ENCODE peak calls at places on chromosomes 4 and X, in six cellular contexts. L, Z, O, K, W and D are unnamed samples.

GRCh38 chrX:75303795-75304194 is 29.9 kb downstream of the UPRT start:
- DNase-seq in K (peak; percentile 86), O (no peak), Z (peak; percentile 49), L (peak; percentile 25), W (no peak), D (peak; percentile 44)

GRCh38 chr4:133550436-133550835 is 401.3 kb downstream of the PCDH10 start:
- DNase-seq in O (no peak), K (no peak), Z (no peak), L (no peak), W (no peak), D (no peak)

GRCh38 chr4:92735025-92735665 is 431.4 kb downstream of the GRID2 start:
- DNase-seq in O (no peak), W (no peak), K (no peak), Z (no peak), L (no peak), D (no peak)

GRCh38 chrX:155544886-155545285 is 67.9 kb downstream of the TMLHE start:
- DNase-seq in K (peak; percentile 32), O (no peak), L (no peak), Z (no peak), W (no peak), D (no peak)

GRCh38 chr4:95092762-95093161 is 335.0 kb downstream of the BMPR1B start:
- DNase-seq in O (no peak), W (no peak), L (no peak), Z (no peak), K (peak; percentile 14), D (peak; percentile 2)

GRCh38 chr4:11495818-11496217 is 67.1 kb upstream of the HS3ST1 start:
- DNase-seq in W (no peak), L (no peak), K (no peak), O (no peak), Z (no peak), D (no peak)

GRCh38 chrX:8868070-8868795 is 67.0 kb upstream of the FAM9A start:
- DNase-seq in O (no peak), K (peak; percentile 52), Z (peak; percentile 75), L (peak; percentile 74), W (no peak), D (peak; percentile 87)

GRCh38 chr4:123785515-123785914 is 388.9 kb downstream of the SPRY1 start:
- DNase-seq in K (peak; percentile 90), W (no peak), L (peak; percentile 97), O (no peak), Z (peak; percentile 78), D (peak; percentile 97)

GRCh38 chr4:107050525-107051135 is 14.5 kb upstream of the DKK2 start:
- DNase-seq in K (no peak), O (no peak), W (no peak), Z (peak; percentile 17), L (no peak), D (peak; percentile 44)

GRCh38 chrX:16606142-16606720 is 43.7 kb upstream of the S100G start:
- DNase-seq in O (no peak), Z (no peak), L (no peak), W (no peak), K (no peak), D (no peak)

GRCh38 chrX:137427061-137427778 is 138.7 kb upstream of the ZIC3 start:
- DNase-seq in K (no peak), O (no peak), L (no peak), Z (no peak), W (no peak), D (no peak)

GRCh38 chr4:160567634-160568033 is 1464.8 kb downstream of the RAPGEF2 start:
- DNase-seq in O (no peak), L (no peak), W (no peak), Z (no peak), K (no peak), D (no peak)

GRCh38 chr4:76601791-76602190 is 166.8 kb downstream of the SHROOM3 start:
- DNase-seq in L (no peak), O (no peak), W (no peak), Z (no peak), K (peak; percentile 25), D (peak; percentile 66)

GRCh38 chrX:13711141-13711540 is 22.2 kb downstream of the RAB9A start:
- DNase-seq in L (no peak), Z (no peak), O (no peak), K (no peak), W (no peak), D (no peak)

GRCh38 chr4:7872264-7872771 is 67.3 kb downstream of the AFAP1 start:
- DNase-seq in L (peak; percentile 93), O (no peak), W (no peak), K (peak; percentile 95), Z (peak; percentile 91), D (peak; percentile 94)

GRCh38 chr4:1801286-1801958 is 8.3 kb downstream of the FGFR3 start:
- DNase-seq in L (no peak), K (no peak), W (no peak), O (no peak), Z (no peak), D (no peak)

GRCh38 chr4:13653356-13653755 is 25.8 kb upstream of the BOD1L1 start:
- DNase-seq in K (no peak), L (no peak), O (no peak), Z (no peak), W (no peak), D (no peak)

GRCh38 chr4:24287096-24287495 is 297.3 kb downstream of the DHX15 start:
- DNase-seq in L (no peak), W (no peak), Z (no peak), O (no peak), K (no peak), D (no peak)

GRCh38 chr4:64857815-64858214 is 448.6 kb upstream of the TECRL start:
- DNase-seq in O (no peak), L (no peak), W (no peak), K (no peak), Z (no peak), D (no peak)

GRCh38 chr4:124939908-124940307 is 227.4 kb upstream of the ANKRD50 start:
- DNase-seq in W (no peak), Z (no peak), K (no peak), L (no peak), O (no peak), D (no peak)

GRCh38 chrX:50627696-50628095 is 157.1 kb upstream of the DGKK start:
- DNase-seq in O (no peak), K (no peak), L (no peak), W (no peak), Z (no peak), D (no peak)

GRCh38 chrX:129777218-129777768 is 2.5 kb upstream of the SASH3 start:
- DNase-seq in Z (no peak), W (peak; percentile 34), L (no peak), K (no peak), O (peak; percentile 78), D (no peak)

GRCh38 chr4:71095141-71095939 is 101.9 kb downstream of the DCK start:
- DNase-seq in K (no peak), Z (peak; percentile 3), L (no peak), W (no peak), O (no peak), D (no peak)

GRCh38 chr4:40462326-40462725 is 127.2 kb downstream of the CHRNA9 start:
- DNase-seq in O (no peak), W (no peak), Z (no peak), K (no peak), L (no peak), D (no peak)

GRCh38 chr4:30619679-30620078 is 100.5 kb upstream of the PCDH7 start:
- DNase-seq in O (no peak), K (peak; percentile 29), W (no peak), Z (no peak), L (peak; percentile 75), D (peak; percentile 0)

GRCh38 chr4:153809307-153809706 is 20.4 kb upstream of the SFRP2 start:
- DNase-seq in K (no peak), Z (no peak), O (peak; percentile 58), L (no peak), W (no peak), D (no peak)